ENCODE peak calls at places on chromosomes 6 and 20, in six cellular contexts. Q is DMS153; U is T1000; A is BE2C; R is effector memory CD8-positive, alpha-beta T cell; D is SHP77. Z is an unnamed sample.

GRCh38 chr6:152748843-152749242 is 1.8 kb upstream of the VIP start:
- DNase-seq in Q (no peak), U (no peak), A (no peak), R (no peak), D (no peak), Z (no peak)

GRCh38 chr20:60863548-60863947 is 388.5 kb upstream of the CDH4 start:
- DNase-seq in Q (no peak), U (no peak), A (no peak), R (no peak), D (no peak), Z (no peak)

GRCh38 chr20:57618766-57619052 is 1.5 kb downstream of the ZBP1 start:
- DNase-seq in Q (no peak), U (no peak), A (no peak), R (no peak), D (no peak), Z (no peak)

GRCh38 chr6:127567476-127567875 is 9.5 kb upstream of the C6orf58 start:
- DNase-seq in Q (no peak), U (no peak), A (no peak), R (no peak), D (no peak), Z (no peak)

GRCh38 chr6:90458353-90459224 is 128.3 kb downstream of the MAP3K7 start:
- DNase-seq in Q (no peak), U (no peak), A (peak), R (peak), D (no peak), Z (no peak)

GRCh38 chr6:169782966-169783760 is 31.7 kb downstream of the ERMARD start:
- DNase-seq in Q (no peak), U (no peak), A (no peak), R (no peak), D (no peak), Z (no peak)

GRCh38 chr20:37319120-37319717 is 26.7 kb upstream of the SRC start:
- DNase-seq in Q (no peak), U (no peak), A (no peak), R (no peak), D (no peak), Z (no peak)

GRCh38 chr6:150905769-150906168 is 40.3 kb downstream of the MTHFD1L start:
- DNase-seq in Q (no peak), U (no peak), A (no peak), R (no peak), D (no peak), Z (peak)

GRCh38 chr6:83417880-83418663 is 12.8 kb downstream of the ME1 start:
- DNase-seq in Q (peak), U (no peak), A (no peak), R (no peak), D (peak), Z (no peak)

GRCh38 chr6:111730835-111731234 is 125.2 kb upstream of the TRAF3IP2 start:
- DNase-seq in Q (no peak), U (no peak), A (no peak), R (no peak), D (no peak), Z (no peak)

GRCh38 chr6:47700051-47700450 is 1.7 kb downstream of the ADGRF4 start:
- DNase-seq in Q (no peak), U (peak), A (no peak), R (no peak), D (no peak), Z (no peak)

GRCh38 chr6:4291453-4292403 is 156.4 kb upstream of the ECI2 start:
- DNase-seq in Q (no peak), U (peak), A (no peak), R (no peak), D (no peak), Z (no peak)

GRCh38 chr6:169802790-169803189 is 51.4 kb downstream of the ERMARD start:
- DNase-seq in Q (no peak), U (no peak), A (no peak), R (no peak), D (no peak), Z (no peak)

GRCh38 chr6:29531668-29532067 is 27.9 kb downstream of the UBD start:
- DNase-seq in Q (no peak), U (no peak), A (no peak), R (no peak), D (no peak), Z (no peak)

GRCh38 chr6:13565921-13566320 is 8.5 kb upstream of the SIRT5 start:
- DNase-seq in Q (no peak), U (no peak), A (no peak), R (no peak), D (no peak), Z (no peak)

GRCh38 chr6:2857580-2858337 is 16.1 kb upstream of the SERPINB1 start:
- DNase-seq in Q (no peak), U (no peak), A (peak), R (peak), D (peak), Z (no peak)

GRCh38 chr20:846894-847278 is 13.4 kb downstream of the FAM110A start:
- DNase-seq in Q (no peak), U (no peak), A (no peak), R (peak), D (no peak), Z (no peak)

GRCh38 chr20:33897313-33897912 is 86.3 kb downstream of the CHMP4B start:
- DNase-seq in Q (no peak), U (no peak), A (peak), R (no peak), D (no peak), Z (peak)

GRCh38 chr20:54431545-54431944 is 43.8 kb upstream of the DOK5 start:
- DNase-seq in Q (peak), U (no peak), A (no peak), R (no peak), D (peak), Z (no peak)

GRCh38 chr20:37901667-37902503 is 1.0 kb upstream of the VSTM2L start:
- DNase-seq in Q (peak), U (no peak), A (peak), R (no peak), D (peak), Z (peak)

GRCh38 chr6:3977875-3978711 is 100.8 kb downstream of the FAM217A start:
- DNase-seq in Q (no peak), U (peak), A (no peak), R (peak), D (no peak), Z (peak)

GRCh38 chr6:108564178-108564577 is 3.5 kb downstream of the FOXO3 start:
- DNase-seq in Q (no peak), U (peak), A (no peak), R (no peak), D (no peak), Z (no peak)

GRCh38 chr20:21396921-21397340 is 395 bp downstream of the NKX2-4 start:
- DNase-seq in Q (peak), U (no peak), A (peak), R (no peak), D (no peak), Z (peak)

GRCh38 chr6:36392621-36393020 is 5.2 kb upstream of the ETV7 start:
- DNase-seq in Q (no peak), U (no peak), A (no peak), R (no peak), D (no peak), Z (peak)

GRCh38 chr20:2879148-2879547 is 5.9 kb downstream of the PTPRA start:
- DNase-seq in Q (no peak), U (no peak), A (no peak), R (no peak), D (no peak), Z (no peak)

GRCh38 chr6:52749546-52750152 is 13.6 kb downstream of the GSTA2 start:
- DNase-seq in Q (no peak), U (no peak), A (no peak), R (no peak), D (no peak), Z (no peak)

GRCh38 chr20:23049201-23049932 is at the start of gene THBD:
- DNase-seq in Q (no peak), U (no peak), A (no peak), R (no peak), D (no peak), Z (peak)

GRCh38 chr6:21360353-21360752 is 233.2 kb upstream of the SOX4 start:
- DNase-seq in Q (no peak), U (no peak), A (no peak), R (no peak), D (no peak), Z (no peak)

GRCh38 chr20:10531848-10532247 is 96.7 kb downstream of the SLX4IP start:
- DNase-seq in Q (no peak), U (no peak), A (no peak), R (no peak), D (no peak), Z (no peak)

GRCh38 chr20:5426026-5426425 is 109.3 kb upstream of the PROKR2 start:
- DNase-seq in Q (no peak), U (no peak), A (no peak), R (no peak), D (no peak), Z (no peak)

GRCh38 chr6:140202964-140203363 is 828.5 kb upstream of the CITED2 start:
- DNase-seq in Q (no peak), U (no peak), A (no peak), R (no peak), D (no peak), Z (no peak)

GRCh38 chr20:3398681-3399252 is 8.7 kb downstream of the DNAAF9 start:
- DNase-seq in Q (no peak), U (no peak), A (no peak), R (no peak), D (no peak), Z (no peak)

GRCh38 chr6:168983925-168984324 is 269.7 kb downstream of the THBS2 start:
- DNase-seq in Q (no peak), U (no peak), A (no peak), R (no peak), D (no peak), Z (no peak)

GRCh38 chr20:51104960-51105460 is 82.1 kb upstream of the KCNG1 start:
- DNase-seq in Q (no peak), U (no peak), A (no peak), R (no peak), D (no peak), Z (no peak)

GRCh38 chr6:111361648-111362047 is 121.4 kb downstream of the REV3L start:
- DNase-seq in Q (no peak), U (no peak), A (peak), R (no peak), D (no peak), Z (peak)

Z was measured in WTC11.